ENCODE peak calls at places on chromosome 7, in nine cellular contexts. L, Z, W, U, M, Q, B, T and J are unnamed samples.

GRCh38 chr7:94980418-94981142 is 73.2 kb downstream of the PPP1R9A start:
- DNase-seq in L (no peak), Z (no peak), W (no peak), U (no peak), M (no peak), Q (no peak), B (no peak), T (no peak), J (no peak)

GRCh38 chr7:120985130-120985758 is 3.3 kb upstream of the CPED1 start:
- DNase-seq in L (no peak), Z (no peak), W (no peak), U (no peak), M (no peak), Q (no peak), B (no peak), T (no peak), J (no peak)

GRCh38 chr7:33893377-33893776 is 12.0 kb upstream of the BMPER start:
- DNase-seq in L (no peak), Z (no peak), W (no peak), U (no peak), M (peak; percentile 47), Q (no peak), B (no peak), T (no peak), J (no peak)

GRCh38 chr7:149373089-149373488 is 87.8 kb downstream of the ZNF777 start:
- DNase-seq in L (no peak), Z (no peak), W (no peak), U (no peak), M (no peak), Q (no peak), B (no peak), T (no peak), J (no peak)

GRCh38 chr7:139299296-139299695 is 41.8 kb upstream of the FMC1 start:
- DNase-seq in L (no peak), Z (no peak), W (no peak), U (no peak), M (no peak), Q (no peak), B (no peak), T (no peak), J (no peak)

GRCh38 chr7:110397927-110398660 is 692.8 kb upstream of the LRRN3 start:
- DNase-seq in L (no peak), Z (no peak), W (no peak), U (no peak), M (no peak), Q (no peak), B (no peak), T (no peak), J (no peak)

GRCh38 chr7:44101966-44102845 is 1.9 kb upstream of the AEBP1 start:
- DNase-seq in L (no peak), Z (no peak), W (no peak), U (no peak), M (no peak), Q (no peak), B (no peak), T (no peak), J (no peak)

GRCh38 chr7:74480861-74481417 is 27.2 kb downstream of the GTF2IRD1 start:
- DNase-seq in L (no peak), Z (no peak), W (no peak), U (no peak), M (no peak), Q (no peak), B (no peak), T (no peak), J (no peak)

GRCh38 chr7:129550673-129551360 is 48.5 kb downstream of the SMKR1 start:
- DNase-seq in L (no peak), Z (no peak), W (no peak), U (no peak), M (no peak), Q (no peak), B (no peak), T (no peak), J (no peak)

GRCh38 chr7:137923380-137923779 is 76.6 kb upstream of the DGKI start:
- DNase-seq in L (no peak), Z (no peak), W (no peak), U (no peak), M (no peak), Q (no peak), B (no peak), T (no peak), J (no peak)

GRCh38 chr7:41333506-41333905 is 369.4 kb downstream of the INHBA start:
- DNase-seq in L (no peak), Z (no peak), W (no peak), U (no peak), M (no peak), Q (no peak), B (no peak), T (no peak), J (no peak)

GRCh38 chr7:2202361-2202761 is 30.4 kb downstream of the MAD1L1 start:
- DNase-seq in L (no peak), Z (no peak), W (no peak), U (no peak), M (no peak), Q (no peak), B (no peak), T (no peak), J (no peak)

GRCh38 chr7:51797371-51797770 is 480.8 kb upstream of the COBL start:
- DNase-seq in L (no peak), Z (no peak), W (no peak), U (no peak), M (no peak), Q (no peak), B (no peak), T (no peak), J (no peak)

GRCh38 chr7:108497082-108497725 is 28.7 kb downstream of the PNPLA8 start:
- DNase-seq in L (peak; percentile 52), Z (peak; percentile 54), W (no peak), U (peak; percentile 7), M (peak; percentile 50), Q (no peak), B (peak; percentile 54), T (no peak), J (peak; percentile 36)

GRCh38 chr7:17099083-17099973 is 199.1 kb upstream of the AHR start:
- DNase-seq in L (no peak), Z (no peak), W (no peak), U (no peak), M (no peak), Q (no peak), B (no peak), T (no peak), J (no peak)

GRCh38 chr7:122528879-122529481 is 169.9 kb downstream of the RNF133 start:
- DNase-seq in L (peak; percentile 19), Z (peak; percentile 19), W (no peak), U (no peak), M (peak; percentile 3), Q (no peak), B (peak; percentile 61), T (no peak), J (no peak)

GRCh38 chr7:34523233-34523918 is 134.6 kb upstream of the NPSR1 start:
- DNase-seq in L (no peak), Z (no peak), W (no peak), U (no peak), M (no peak), Q (no peak), B (no peak), T (no peak), J (no peak)

GRCh38 chr7:105454921-105455320 is 66.2 kb upstream of the SRPK2 start:
- DNase-seq in L (no peak), Z (no peak), W (no peak), U (no peak), M (no peak), Q (no peak), B (no peak), T (no peak), J (no peak)